ENCODE peak calls at places on chromosomes 12 and 14, in seven cellular contexts. N is endothelial cell; V is GM04503; X is stimulated activated CD8-positive, alpha-beta memory T cell treated with anti-CD3 and anti-CD28 coated beads, Interleukin-15, amount 100 ng/mL, for 1 hour; U is heart left ventricle; H is AG04450; C is heart right ventricle. M is an unnamed sample.

GRCh38 chr14:60310086-60310684 is 61.2 kb downstream of the PPM1A start:
- DNase-seq in N (no peak), V (no peak), X (no peak), U (no peak), H (no peak), C (no peak), M (no peak)

GRCh38 chr12:94326727-94327126 is 132.9 kb downstream of the CEP83 start:
- DNase-seq in N (no peak), V (peak; percentile 42), X (no peak), U (no peak), H (peak; percentile 30), C (no peak), M (no peak)

GRCh38 chr14:63229330-63230059 is 25.3 kb downstream of the RHOJ start:
- DNase-seq in N (no peak), V (no peak), X (no peak), U (peak; percentile 52), H (no peak), C (peak; percentile 49), M (no peak)

GRCh38 chr14:58193542-58193941 is 6.4 kb upstream of the ACTR10 start:
- DNase-seq in N (no peak), V (peak; percentile 44), X (no peak), U (no peak), H (no peak), C (no peak), M (no peak)

GRCh38 chr12:103909811-103910210 is 20.4 kb upstream of the HSP90B1 start:
- DNase-seq in N (no peak), V (no peak), X (no peak), U (no peak), H (no peak), C (no peak), M (no peak)

GRCh38 chr12:127803545-127803944 is 463.4 kb upstream of the TMEM132C start:
- DNase-seq in N (no peak), V (no peak), X (no peak), U (no peak), H (no peak), C (no peak), M (no peak)

GRCh38 chr14:55807059-55807499 is 227.1 kb downstream of the KTN1 start:
- DNase-seq in N (no peak), V (no peak), X (peak; percentile 57), U (peak; percentile 86), H (no peak), C (peak; percentile 88), M (no peak)

GRCh38 chr12:51926718-51927117 is 19.4 kb downstream of the ACVRL1 start:
- DNase-seq in N (peak; percentile 49), V (no peak), X (peak; percentile 22), U (no peak), H (no peak), C (no peak), M (peak; percentile 19)

GRCh38 chr12:65509953-65510352 is 231.5 kb downstream of the MSRB3 start:
- DNase-seq in N (no peak), V (no peak), X (no peak), U (no peak), H (no peak), C (no peak), M (no peak)